ENCODE peak calls at places on chromosomes 5 and 9, in five cellular contexts. D is IMR-90, Y is heart right ventricle, H is ovary, I is cardiac muscle cell. V is an unnamed sample.

GRCh38 chr5:74643160-74643562 is 2.6 kb upstream of the ENC1 start:
- DNase-seq in D (peak), Y (no peak), H (no peak), I (no peak), V (peak)

GRCh38 chr9:125631391-125632085 is 75.5 kb downstream of the MAPKAP1 start:
- DNase-seq in D (peak), Y (no peak), H (no peak), I (peak), V (peak)

GRCh38 chr5:139132515-139132914 is 65.7 kb downstream of the SIL1 start:
- DNase-seq in D (no peak), Y (no peak), H (no peak), I (no peak), V (no peak)

GRCh38 chr5:149215478-149216042 is 56.1 kb upstream of the AFAP1L1 start:
- DNase-seq in D (peak), Y (peak), H (no peak), I (no peak), V (no peak)

GRCh38 chr5:127813633-127814171 is 110.5 kb downstream of the CCDC192 start:
- DNase-seq in D (peak), Y (no peak), H (no peak), I (no peak), V (no peak)

GRCh38 chr9:134988706-134989105 is 71.0 kb upstream of the FCN1 start:
- DNase-seq in D (no peak), Y (no peak), H (no peak), I (no peak), V (no peak)

GRCh38 chr5:30600892-30601291 is 592.6 kb upstream of the CDH6 start:
- DNase-seq in D (no peak), Y (no peak), H (no peak), I (no peak), V (no peak)

GRCh38 chr5:39494099-39494498 is 69.3 kb upstream of the DAB2 start:
- DNase-seq in D (peak), Y (no peak), H (no peak), I (no peak), V (no peak)

GRCh38 chr5:171619744-171620143 is 165.9 kb upstream of the SMIM23 start:
- DNase-seq in D (no peak), Y (no peak), H (no peak), I (no peak), V (no peak)

GRCh38 chr9:113139225-113139829 is 11.5 kb upstream of the SLC31A2 start:
- DNase-seq in D (no peak), Y (no peak), H (no peak), I (no peak), V (no peak)

GRCh38 chr9:115882911-115883310 is 270.7 kb upstream of the PAPPA start:
- DNase-seq in D (peak), Y (no peak), H (no peak), I (no peak), V (no peak)

GRCh38 chr5:135493406-135494180 is 41.4 kb upstream of the TIFAB start:
- DNase-seq in D (peak), Y (no peak), H (no peak), I (no peak), V (no peak)

GRCh38 chr5:77643654-77644404 is 5.3 kb upstream of the OTP start:
- DNase-seq in D (no peak), Y (no peak), H (no peak), I (no peak), V (no peak)

GRCh38 chr5:39400711-39401385 is 23.9 kb downstream of the DAB2 start:
- DNase-seq in D (peak), Y (no peak), H (no peak), I (no peak), V (no peak)

GRCh38 chr5:91127682-91128081 is 255.4 kb downstream of the ARRDC3 start:
- DNase-seq in D (no peak), Y (no peak), H (no peak), I (no peak), V (no peak)

GRCh38 chr5:55773057-55773456 is 35.2 kb downstream of the DDX4 start:
- DNase-seq in D (peak), Y (no peak), H (no peak), I (no peak), V (no peak)

DNA sequence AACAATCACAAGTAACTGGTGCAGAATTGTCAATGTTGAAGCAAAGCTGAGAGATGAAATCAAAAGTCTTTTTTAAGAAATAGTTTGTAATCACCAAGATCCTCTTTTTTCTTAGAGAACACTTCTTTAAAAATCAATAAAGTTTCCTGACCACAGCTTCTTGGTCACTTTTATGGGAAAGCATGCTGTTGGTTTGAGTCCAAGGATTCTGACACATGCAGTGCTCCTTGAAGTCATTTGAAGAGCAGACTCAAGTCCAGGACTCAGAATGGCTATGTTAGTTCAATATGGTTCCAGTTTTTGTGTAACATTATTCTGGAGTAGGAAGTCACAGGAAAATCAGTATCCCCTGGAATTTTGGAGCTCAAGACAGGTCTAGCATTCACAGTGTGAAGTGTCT is 480.6 kb downstream of the NR2F1-AS1 start:
- DNase-seq in D (peak), Y (no peak), H (no peak), I (no peak), V (no peak)
- H3K27ac ChIP-seq in D (no peak), Y (no peak), H (no peak), I (no peak), V (no peak)

GRCh38 chr5:84014966-84015365 is 294.3 kb upstream of the HAPLN1 start:
- DNase-seq in D (peak), Y (no peak), H (no peak), I (no peak), V (no peak)

GRCh38 chr5:84016090-84016489 is 295.4 kb upstream of the HAPLN1 start:
- DNase-seq in D (peak), Y (no peak), H (no peak), I (no peak), V (no peak)

DNA sequence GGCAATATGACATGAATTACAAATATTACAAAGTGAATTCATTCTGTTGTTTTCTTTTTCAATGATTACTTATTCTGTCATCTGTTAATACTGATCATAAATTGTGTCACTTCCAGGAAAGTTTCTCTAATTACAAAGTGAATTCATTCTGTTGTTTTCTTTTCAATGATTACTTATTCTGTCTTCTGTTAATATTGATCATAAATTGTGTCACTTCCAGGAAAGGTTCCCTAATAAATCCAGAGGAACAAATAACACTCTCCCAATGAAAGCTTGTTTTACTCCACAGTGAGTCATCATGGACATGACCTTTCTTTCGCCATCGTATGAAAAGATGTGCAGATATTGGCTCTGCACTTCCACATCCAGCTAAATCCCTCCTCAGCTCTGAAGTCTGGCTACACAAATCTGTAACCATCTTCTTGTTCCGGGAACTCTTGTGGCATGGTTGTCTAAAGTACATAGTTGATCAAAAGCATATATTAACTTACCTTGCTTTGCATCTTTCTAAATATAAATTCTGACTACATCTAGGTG is 297.1 kb upstream of the HAPLN1 start:
- DNase-seq in D (peak), Y (no peak), H (no peak), I (no peak), V (no peak)
- TF ChIP-seq CTCF in D (no peak), Y (no peak), H (no peak), I (no peak), V (no peak)

GRCh38 chr9:2021731-2022130 is 6.6 kb downstream of the SMARCA2 start:
- DNase-seq in D (no peak), Y (no peak), H (no peak), I (no peak), V (no peak)

GRCh38 chr9:2024888-2025781 is 10.0 kb downstream of the SMARCA2 start:
- DNase-seq in D (no peak), Y (no peak), H (no peak), I (no peak), V (no peak)

GRCh38 chr9:2023042-2023441 is 7.9 kb downstream of the SMARCA2 start:
- DNase-seq in D (no peak), Y (no peak), H (no peak), I (no peak), V (no peak)

GRCh38 chr9:2022560-2022959 is 7.4 kb downstream of the SMARCA2 start:
- DNase-seq in D (no peak), Y (no peak), H (no peak), I (no peak), V (no peak)

GRCh38 chr9:2023532-2023931 is 8.4 kb downstream of the SMARCA2 start:
- DNase-seq in D (no peak), Y (no peak), H (no peak), I (no peak), V (no peak)
- H3K4me3 ChIP-seq in D (no peak), Y (no peak), H (no peak), I (no peak), V (no peak)

DNA sequence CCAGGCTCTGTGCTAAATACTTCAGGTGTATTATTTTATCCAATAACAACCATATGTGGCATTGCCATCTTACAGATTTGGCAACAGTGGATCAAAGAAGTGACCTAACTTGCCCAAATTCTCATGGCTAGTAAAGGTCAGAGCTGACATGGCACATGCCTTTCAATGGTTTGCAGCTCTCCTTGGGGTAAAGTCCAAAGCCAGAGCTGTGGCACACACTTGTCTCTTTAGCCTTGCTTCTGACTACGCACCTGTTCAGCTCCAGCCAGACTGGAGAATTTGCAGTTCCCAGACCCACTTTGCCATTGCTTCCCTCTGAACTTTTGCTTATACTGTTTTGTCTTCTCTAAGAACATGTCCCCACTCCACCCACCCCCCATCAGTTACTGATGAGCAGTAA is 5.9 kb downstream of the SLC35A4 start:
- DNase-seq in D (no peak), Y (no peak), H (no peak), I (no peak), V (no peak)
- H3K27ac ChIP-seq in D (no peak), Y (peak), H (no peak), I (no peak), V (no peak)

GRCh38 chr5:42889311-42889933 is 77.7 kb upstream of the SELENOP start:
- DNase-seq in D (peak), Y (peak), H (peak), I (peak), V (peak)

GRCh38 chr5:42896523-42896922 is 84.8 kb upstream of the SELENOP start:
- DNase-seq in D (no peak), Y (no peak), H (no peak), I (no peak), V (no peak)

GRCh38 chr5:42898760-42899159 is 87.1 kb upstream of the SELENOP start:
- DNase-seq in D (no peak), Y (no peak), H (no peak), I (no peak), V (no peak)

GRCh38 chr5:42888771-42889170 is 77.1 kb upstream of the SELENOP start:
- DNase-seq in D (no peak), Y (no peak), H (no peak), I (no peak), V (no peak)

GRCh38 chr5:42894057-42894456 is 82.4 kb upstream of the SELENOP start:
- DNase-seq in D (no peak), Y (peak), H (no peak), I (no peak), V (peak)
- TF ChIP-seq CTCF in D (peak), Y (peak), H (no peak), I (peak), V (peak)

GRCh38 chr5:147831465-147831864 is at the start of gene SPINK1:
- DNase-seq in D (no peak), Y (no peak), H (no peak), I (no peak), V (no peak)
- H3K4me3 ChIP-seq in D (no peak), Y (no peak), H (no peak), I (no peak), V (no peak)

GRCh38 chr5:175681045-175681974 is 23.4 kb downstream of the HRH2 start:
- DNase-seq in D (no peak), Y (no peak), H (no peak), I (peak), V (no peak)
- H3K27ac ChIP-seq in D (no peak), Y (peak), H (no peak), I (peak), V (no peak)